ENCODE peak calls at places on chromosome 17, in four cellular contexts. U is foreskin fibroblast, P is colonic mucosa, Y is cardiac muscle cell. J is an unnamed sample.

GRCh38 chr17:31533546-31534155 is 142.2 kb downstream of the RAB11FIP4 start:
- DNase-seq in U (peak), P (no peak), Y (peak), J (peak)

GRCh38 chr17:38322156-38322779 is 21.5 kb downstream of the GPR179 start:
- DNase-seq in U (peak), P (peak), Y (peak), J (no peak)

GRCh38 chr17:16141685-16142084 is 73.6 kb downstream of the NCOR1 start:
- DNase-seq in U (no peak), P (no peak), Y (no peak), J (no peak)

GRCh38 chr17:62675260-62675659 is 47.8 kb downstream of the MRC2 start:
- DNase-seq in U (no peak), P (no peak), Y (no peak), J (no peak)

GRCh38 chr17:39631403-39631802 is 4.7 kb downstream of the PPP1R1B start:
- DNase-seq in U (no peak), P (peak), Y (no peak), J (no peak)

GRCh38 chr17:56319531-56319930 is 166.3 kb downstream of the ANKFN1 start:
- DNase-seq in U (peak), P (no peak), Y (peak), J (peak)

GRCh38 chr17:3973498-3974137 is 9.4 kb upstream of the ATP2A3 start:
- DNase-seq in U (no peak), P (no peak), Y (no peak), J (no peak)

GRCh38 chr17:53765609-53766008 is 57.1 kb upstream of the KIF2B start:
- DNase-seq in U (no peak), P (no peak), Y (no peak), J (no peak)

GRCh38 chr17:13337864-13338371 is 263.8 kb downstream of the HS3ST3A1 start:
- DNase-seq in U (peak), P (peak), Y (peak), J (peak)

GRCh38 chr17:1153795-1154546 is 25.8 kb downstream of the ABR start:
- DNase-seq in U (peak), P (peak), Y (peak), J (no peak)

GRCh38 chr17:36002631-36003030 is 1.3 kb upstream of the CCL15 start:
- DNase-seq in U (no peak), P (no peak), Y (no peak), J (no peak)

GRCh38 chr17:77863814-77864161 is 94.7 kb upstream of the TNRC6C start:
- DNase-seq in U (no peak), P (peak), Y (peak), J (no peak)

GRCh38 chr17:42754782-42755181 is 6.2 kb upstream of the RAMP2 start:
- DNase-seq in U (peak), P (no peak), Y (no peak), J (no peak)

GRCh38 chr17:2084129-2084765 is 29.3 kb downstream of the HIC1 start:
- DNase-seq in U (peak), P (peak), Y (peak), J (peak)

GRCh38 chr17:4939554-4939803 is 367 bp downstream of the SLC25A11 start:
- DNase-seq in U (no peak), P (no peak), Y (no peak), J (no peak)

GRCh38 chr17:61698244-61698643 is 107.2 kb upstream of the NACA2 start:
- DNase-seq in U (no peak), P (no peak), Y (no peak), J (no peak)

GRCh38 chr17:13557077-13557476 is 44.7 kb downstream of the HS3ST3A1 start:
- DNase-seq in U (peak), P (no peak), Y (peak), J (no peak)

GRCh38 chr17:63382136-63382535 is 64.0 kb downstream of the CYB561 start:
- DNase-seq in U (no peak), P (no peak), Y (no peak), J (no peak)

GRCh38 chr17:70848785-70849184 is 679.5 kb downstream of the KCNJ2 start:
- DNase-seq in U (peak), P (no peak), Y (peak), J (no peak)

GRCh38 chr17:27491713-27492190 is 35.5 kb downstream of the KSR1 start:
- DNase-seq in U (no peak), P (no peak), Y (no peak), J (no peak)

GRCh38 chr17:66829386-66829864 is 5.5 kb upstream of the CACNG5 start:
- DNase-seq in U (peak), P (peak), Y (peak), J (peak)

GRCh38 chr17:27315322-27315721 is 21.4 kb downstream of the WSB1 start:
- DNase-seq in U (peak), P (peak), Y (peak), J (no peak)

GRCh38 chr17:71631483-71631882 is 489.3 kb upstream of the SOX9 start:
- DNase-seq in U (peak), P (no peak), Y (peak), J (no peak)

GRCh38 chr17:34797724-34798123 is 163.5 kb downstream of the CCT6B start:
- DNase-seq in U (peak), P (no peak), Y (peak), J (no peak)

GRCh38 chr17:39709998-39710964 is 10.4 kb downstream of the ERBB2 start:
- DNase-seq in U (no peak), P (no peak), Y (no peak), J (no peak)

GRCh38 chr17:7146115-7146514 is 31.5 kb upstream of the ASGR2 start:
- DNase-seq in U (no peak), P (no peak), Y (no peak), J (no peak)

GRCh38 chr17:56653877-56654276 is 60.4 kb downstream of the NOG start:
- DNase-seq in U (peak), P (no peak), Y (peak), J (peak)

GRCh38 chr17:28554565-28554964 is 2.1 kb upstream of the UNC119 start:
- DNase-seq in U (no peak), P (no peak), Y (no peak), J (no peak)

GRCh38 chr17:57174591-57174990 is 81.7 kb upstream of the MSI2 start:
- DNase-seq in U (no peak), P (no peak), Y (no peak), J (no peak)

GRCh38 chr17:63714550-63715277 is 14.8 kb upstream of the LIMD2 start:
- DNase-seq in U (peak), P (no peak), Y (peak), J (no peak)

GRCh38 chr17:19728114-19728495 is 11.7 kb upstream of the SLC47A2 start:
- DNase-seq in U (peak), P (peak), Y (peak), J (no peak)

GRCh38 chr17:6474906-6475305 is 30.7 kb downstream of the PIMREG start:
- DNase-seq in U (no peak), P (no peak), Y (no peak), J (no peak)

GRCh38 chr17:7915611-7916382 is at the start of gene RNF227:
- DNase-seq in U (peak), P (peak), Y (peak), J (peak)

GRCh38 chr17:28033972-28034714 is 8.3 kb upstream of the NLK start:
- DNase-seq in U (peak), P (no peak), Y (peak), J (peak)

GRCh38 chr17:6953689-6954088 is 42.2 kb upstream of the ALOX12 start:
- DNase-seq in U (no peak), P (no peak), Y (no peak), J (no peak)

GRCh38 chr17:7852262-7852670 is 2.6 kb upstream of the TMEM88 start:
- DNase-seq in U (no peak), P (no peak), Y (no peak), J (no peak)

GRCh38 chr17:42409467-42410351 is 13.3 kb downstream of the CAVIN1 start:
- DNase-seq in U (peak), P (no peak), Y (peak), J (peak)

GRCh38 chr17:69579961-69580677 is 165.6 kb downstream of the MAP2K6 start:
- DNase-seq in U (no peak), P (no peak), Y (no peak), J (no peak)
- H3K4me3 ChIP-seq in U (no peak), P (no peak), Y (no peak), J (no peak)

DNA sequence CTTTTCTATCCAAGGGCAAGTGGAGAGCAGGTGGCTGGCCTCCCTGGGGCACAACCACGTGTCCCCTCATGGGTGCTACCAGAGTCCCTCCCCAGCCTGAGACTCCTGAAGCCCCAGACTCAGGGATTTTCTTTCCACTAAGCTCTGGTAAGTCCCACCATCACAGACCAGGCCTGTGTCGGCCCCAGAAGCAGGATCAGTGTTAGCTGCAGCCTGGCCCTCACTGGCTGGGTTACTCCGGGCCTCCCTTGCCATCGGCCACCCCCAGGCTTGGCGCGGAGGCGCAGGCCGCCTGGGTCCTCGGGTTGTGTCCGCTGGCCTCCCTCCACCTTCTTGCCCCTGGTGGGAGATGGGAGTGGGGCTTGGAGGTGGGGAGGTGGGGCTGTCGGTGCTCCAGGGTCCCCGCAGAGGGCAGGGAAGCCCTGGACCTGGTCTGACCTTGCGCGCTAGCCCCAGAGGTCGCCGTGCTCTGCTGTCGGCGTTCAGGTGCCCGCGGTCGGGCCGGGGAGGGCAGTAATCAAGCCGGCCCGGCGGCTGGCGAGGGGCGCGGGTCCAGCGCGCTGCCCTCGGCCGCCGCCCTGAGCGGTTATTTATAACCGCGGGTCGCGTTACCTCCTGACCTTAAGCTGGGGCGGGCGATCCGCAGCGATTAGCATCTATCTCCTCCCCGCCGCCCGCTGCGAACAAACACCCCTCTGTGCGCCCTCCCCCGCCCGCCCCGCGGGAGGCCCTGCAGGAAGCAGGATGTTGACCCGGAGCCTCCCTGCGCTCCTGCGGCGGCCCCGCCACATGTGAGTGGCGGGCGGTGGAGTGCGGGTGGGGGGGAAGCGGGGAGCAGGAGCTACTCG is 78.1 kb upstream of the TOB1 start:
- DNase-seq in U (peak), P (peak), Y (peak), J (no peak)
- TF ChIP-seq CTCF in U (no peak), P (no peak), Y (no peak), J (no peak)

GRCh38 chr17:74431568-74432483 is at the start of gene GPRC5C:
- DNase-seq in U (no peak), P (peak), Y (peak), J (no peak)
- H3K4me3 ChIP-seq in U (peak), P (peak), Y (peak), J (peak)

GRCh38 chr17:18191967-18192366 is 8.3 kb downstream of the ALKBH5 start:
- DNase-seq in U (peak), P (no peak), Y (no peak), J (no peak)
- TF ChIP-seq CTCF in U (peak), P (no peak), Y (peak), J (peak)

GRCh38 chr17:75975757-75976174 is 3.2 kb downstream of the ACOX1 start:
- DNase-seq in U (no peak), P (no peak), Y (no peak), J (no peak)
- H3K4me3 ChIP-seq in U (no peak), P (no peak), Y (no peak), J (no peak)

GRCh38 chr17:79341529-79341780 is 266.8 kb downstream of the ENGASE start:
- DNase-seq in U (no peak), P (no peak), Y (no peak), J (no peak)

GRCh38 chr17:79340771-79341528 is 266.3 kb downstream of the ENGASE start:
- DNase-seq in U (no peak), P (no peak), Y (no peak), J (peak)

GRCh38 chr17:79341816-79342215 is 267.2 kb downstream of the ENGASE start:
- DNase-seq in U (no peak), P (no peak), Y (no peak), J (no peak)

GRCh38 chr17:79340286-79340685 is 265.7 kb downstream of the ENGASE start:
- DNase-seq in U (no peak), P (no peak), Y (no peak), J (no peak)

GRCh38 chr17:79342376-79342775 is 267.8 kb downstream of the ENGASE start:
- DNase-seq in U (no peak), P (no peak), Y (no peak), J (no peak)
- TF ChIP-seq CTCF in U (no peak), P (no peak), Y (no peak), J (no peak)